ENCODE peak calls at places on chromosomes 7 and 10, in four cellular contexts. Z, I, S and Q are unnamed samples.

GRCh38 chr10:98141484-98142073 is 7.1 kb downstream of the R3HCC1L start:
- DNase-seq in Z (no peak), S (no peak), I (peak), Q (no peak)

GRCh38 chr10:36256905-36257304 is 614.8 kb upstream of the FZD8 start:
- DNase-seq in S (no peak), I (no peak), Z (no peak), Q (no peak)

GRCh38 chr7:143256932-143257331 is 6.3 kb upstream of the GSTK1 start:
- DNase-seq in Z (no peak), I (no peak), S (no peak), Q (no peak)

GRCh38 chr10:12844796-12845524 is 156.6 kb downstream of the CCDC3 start:
- DNase-seq in Z (no peak), S (peak), I (no peak), Q (no peak)

GRCh38 chr7:1899201-1899600 is 229.1 kb downstream of the ELFN1 start:
- DNase-seq in S (no peak), I (no peak), Z (no peak), Q (no peak)

GRCh38 chr7:131489196-131489595 is 67.2 kb downstream of the PODXL start:
- DNase-seq in S (no peak), Z (no peak), I (no peak), Q (no peak)

GRCh38 chr10:68997216-68997615 is 8.6 kb downstream of the KIFBP start:
- DNase-seq in Z (no peak), S (no peak), I (no peak), Q (no peak)

GRCh38 chr7:72016574-72016973 is 395.6 kb downstream of the CALN1 start:
- DNase-seq in Z (no peak), I (no peak), S (no peak), Q (no peak)

GRCh38 chr7:50212666-50213621 is 91.6 kb upstream of the IKZF1 start:
- DNase-seq in I (no peak), S (no peak), Z (peak), Q (no peak)

GRCh38 chr7:74561898-74562613 is 95.5 kb upstream of the GTF2I start:
- DNase-seq in S (no peak), I (no peak), Z (no peak), Q (no peak)

GRCh38 chr10:44977287-44978212 is 1.1 kb downstream of the DEPP1 start:
- DNase-seq in Z (no peak), S (no peak), I (peak), Q (no peak)

GRCh38 chr7:52053525-52053924 is 736.9 kb upstream of the COBL start:
- DNase-seq in I (no peak), S (no peak), Z (no peak), Q (no peak)

GRCh38 chr10:104589871-104590270 is 51.2 kb upstream of the SORCS3 start:
- DNase-seq in Z (no peak), I (no peak), S (no peak), Q (no peak)

GRCh38 chr7:43758029-43758860 is at the start of gene BLVRA:
- DNase-seq in I (peak), S (no peak), Z (peak), Q (peak)

GRCh38 chr7:128867842-128868623 is 5.4 kb downstream of the ATP6V1F start:
- DNase-seq in I (peak), Z (no peak), S (no peak), Q (no peak)

GRCh38 chr7:148856891-148857290 is 27.2 kb downstream of the EZH2 start:
- DNase-seq in S (no peak), I (no peak), Z (no peak), Q (no peak)

GRCh38 chr10:124511205-124512039 is 49.8 kb downstream of the LHPP start:
- DNase-seq in Z (no peak), I (no peak), S (no peak), Q (no peak)

GRCh38 chr10:14380746-14381145 is 50.0 kb upstream of the FRMD4A start:
- DNase-seq in I (no peak), S (no peak), Z (no peak), Q (no peak)